ENCODE peak calls at places on chromosome 22, in eight cellular contexts. Q, K, X, R, B, S, L and T are unnamed samples.

GRCh38 chr22:45903355-45904149 is 73.4 kb downstream of the WNT7B start:
- DNase-seq in X (peak), S (peak), R (no peak), L (no peak), K (no peak), Q (no peak), B (no peak), T (no peak)

GRCh38 chr22:46180370-46181137 is 30.2 kb downstream of the PPARA start:
- DNase-seq in Q (no peak), L (no peak), X (no peak), K (no peak), B (no peak), S (no peak), R (no peak), T (no peak)

GRCh38 chr22:17086301-17086700 is 1.5 kb downstream of the IL17RA start:
- DNase-seq in R (no peak), L (no peak), B (no peak), Q (no peak), S (no peak), X (no peak), K (no peak), T (no peak)

GRCh38 chr22:40081662-40082061 is 86.9 kb downstream of the FAM83F start:
- DNase-seq in L (no peak), S (no peak), Q (no peak), R (no peak), K (no peak), B (no peak), X (no peak), T (no peak)

GRCh38 chr22:46031965-46032851 is 55.2 kb upstream of the WNT7B start:
- DNase-seq in Q (no peak), R (peak), B (no peak), X (peak), S (no peak), L (peak), K (no peak), T (no peak)

GRCh38 chr22:46694423-46695170 is 43.5 kb downstream of the CERK start:
- DNase-seq in Q (no peak), L (no peak), B (no peak), K (no peak), R (peak), S (no peak), X (no peak), T (no peak)

GRCh38 chr22:46374663-46375474 is 39.4 kb downstream of the TRMU start:
- DNase-seq in R (peak), L (no peak), X (peak), S (peak), K (no peak), B (no peak), Q (no peak), T (peak)

GRCh38 chr22:28978863-28979799 is 82.5 kb downstream of the C22orf31 start:
- DNase-seq in R (no peak), X (no peak), Q (no peak), B (no peak), S (no peak), L (peak), K (no peak), T (no peak)

GRCh38 chr22:44378380-44378779 is 65.6 kb upstream of the SHISAL1 start:
- DNase-seq in Q (no peak), K (no peak), X (no peak), L (no peak), R (no peak), S (no peak), B (no peak), T (no peak)

GRCh38 chr22:24695958-24696511 is 78.5 kb downstream of the PIWIL3 start:
- DNase-seq in Q (no peak), X (no peak), K (no peak), R (peak), L (no peak), B (no peak), S (no peak), T (no peak)

GRCh38 chr22:44554411-44554810 is 56.4 kb upstream of the RTL6 start:
- DNase-seq in K (no peak), L (no peak), S (no peak), R (no peak), B (no peak), Q (no peak), X (peak), T (no peak)

GRCh38 chr22:23984430-23984829 is 4.5 kb downstream of the GSTT2 start:
- DNase-seq in K (peak), B (no peak), S (peak), X (no peak), L (no peak), R (no peak), Q (peak), T (no peak)

GRCh38 chr22:45424241-45424731 is 10.8 kb downstream of the RIBC2 start:
- DNase-seq in S (peak), B (no peak), R (peak), Q (no peak), L (peak), X (peak), K (no peak), T (peak)

GRCh38 chr22:46549971-46550641 is 12.7 kb upstream of the CELSR1 start:
- DNase-seq in X (no peak), S (no peak), R (peak), L (no peak), Q (no peak), B (no peak), K (no peak), T (no peak)

GRCh38 chr22:45678961-45679912 is 7.6 kb downstream of the ATXN10 start:
- DNase-seq in L (no peak), Q (no peak), S (no peak), B (no peak), R (no peak), X (no peak), K (no peak), T (no peak)

GRCh38 chr22:49934891-49935557 is 16.6 kb downstream of the CRELD2 start:
- DNase-seq in Q (peak), R (peak), X (peak), S (peak), K (peak), L (peak), B (no peak), T (no peak)
- H3K27ac ChIP-seq in Q (peak), R (peak), X (peak), S (no peak), K (peak), L (peak), B (no peak), T (no peak)

DNA sequence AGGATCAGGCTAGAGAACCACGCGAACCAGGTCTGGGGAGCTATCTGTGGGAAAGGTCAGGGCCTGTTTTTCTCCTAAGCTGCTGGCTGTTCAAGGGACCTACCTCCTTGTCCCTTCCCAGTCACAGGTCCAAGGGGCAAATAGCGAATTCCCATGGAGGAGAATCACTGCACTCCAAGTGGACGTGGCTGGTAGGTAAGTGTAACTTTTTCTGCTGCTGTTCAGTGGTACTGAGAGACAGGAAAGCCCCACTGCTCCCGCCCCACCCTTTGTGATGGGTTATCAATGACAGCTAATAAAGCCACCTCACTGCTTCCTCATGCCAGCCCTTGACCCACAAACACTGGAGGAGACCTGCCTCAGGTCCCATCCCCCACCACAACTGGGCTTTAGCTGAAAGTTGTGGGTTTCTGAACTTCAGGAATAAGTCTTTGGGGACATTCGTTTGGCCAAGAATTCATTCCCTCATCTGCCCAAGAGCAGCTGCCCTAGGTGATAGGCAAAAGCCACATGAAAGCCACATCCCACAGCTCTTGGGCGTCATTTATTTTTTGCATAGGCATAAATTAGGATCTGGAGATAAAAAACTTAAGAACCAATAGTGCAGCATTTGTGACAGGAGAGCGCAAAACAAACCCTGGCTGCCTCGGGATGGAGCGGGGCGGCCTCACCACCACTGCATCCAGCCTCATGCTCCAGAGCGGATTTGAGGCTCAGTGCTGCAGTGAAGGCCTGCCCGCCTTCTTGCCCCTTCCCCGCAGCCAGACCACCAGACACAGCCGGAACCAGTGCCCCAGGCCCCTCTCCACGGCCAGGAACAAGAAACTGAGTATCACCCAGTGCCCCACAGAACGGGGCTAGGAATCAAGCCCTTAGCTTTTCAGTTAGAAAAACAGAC is 21.3 kb downstream of the SUN2 start:
- DNase-seq in R (no peak), S (no peak), X (no peak), K (no peak), L (no peak), B (no peak), Q (no peak), T (no peak)
- H3K27ac ChIP-seq in R (peak), S (peak), X (peak), K (no peak), L (peak), B (no peak), Q (peak), T (no peak)

DNA sequence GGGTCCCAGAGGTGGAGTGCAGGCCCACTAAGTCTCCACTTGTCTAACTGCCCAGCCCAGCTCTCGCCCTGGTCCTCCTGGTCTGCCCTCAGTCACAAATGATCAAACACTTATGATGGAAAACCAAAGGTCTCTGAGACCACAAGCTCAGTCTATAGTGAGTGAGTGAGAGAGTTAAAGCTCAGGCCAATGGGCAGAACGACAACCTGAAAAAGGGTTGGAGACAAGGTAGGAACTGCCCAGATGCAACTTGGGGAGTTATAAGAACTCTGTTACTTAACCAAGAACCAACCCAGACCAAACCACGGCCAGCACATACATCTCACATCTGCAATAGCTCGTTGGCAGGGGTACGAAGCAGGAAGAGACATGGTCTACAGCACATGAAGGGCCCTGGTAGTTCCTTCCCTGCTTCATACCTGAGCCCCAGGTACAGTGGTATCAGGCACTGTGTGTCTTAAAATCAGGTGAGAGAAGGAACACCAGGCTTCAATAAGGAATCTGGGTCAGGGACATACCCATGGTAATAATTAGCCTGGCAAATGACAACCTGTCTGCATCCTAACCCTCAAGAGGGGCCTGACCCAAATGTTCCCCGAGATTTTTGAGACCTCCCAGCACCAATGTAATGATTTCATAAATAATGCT is 35.7 kb downstream of the SERPIND1 start:
- DNase-seq in R (no peak), K (no peak), L (no peak), Q (no peak), X (peak), B (no peak), S (no peak), T (no peak)
- H3K27ac ChIP-seq in R (no peak), K (no peak), L (no peak), Q (no peak), X (no peak), B (no peak), S (no peak), T (no peak)

DNA sequence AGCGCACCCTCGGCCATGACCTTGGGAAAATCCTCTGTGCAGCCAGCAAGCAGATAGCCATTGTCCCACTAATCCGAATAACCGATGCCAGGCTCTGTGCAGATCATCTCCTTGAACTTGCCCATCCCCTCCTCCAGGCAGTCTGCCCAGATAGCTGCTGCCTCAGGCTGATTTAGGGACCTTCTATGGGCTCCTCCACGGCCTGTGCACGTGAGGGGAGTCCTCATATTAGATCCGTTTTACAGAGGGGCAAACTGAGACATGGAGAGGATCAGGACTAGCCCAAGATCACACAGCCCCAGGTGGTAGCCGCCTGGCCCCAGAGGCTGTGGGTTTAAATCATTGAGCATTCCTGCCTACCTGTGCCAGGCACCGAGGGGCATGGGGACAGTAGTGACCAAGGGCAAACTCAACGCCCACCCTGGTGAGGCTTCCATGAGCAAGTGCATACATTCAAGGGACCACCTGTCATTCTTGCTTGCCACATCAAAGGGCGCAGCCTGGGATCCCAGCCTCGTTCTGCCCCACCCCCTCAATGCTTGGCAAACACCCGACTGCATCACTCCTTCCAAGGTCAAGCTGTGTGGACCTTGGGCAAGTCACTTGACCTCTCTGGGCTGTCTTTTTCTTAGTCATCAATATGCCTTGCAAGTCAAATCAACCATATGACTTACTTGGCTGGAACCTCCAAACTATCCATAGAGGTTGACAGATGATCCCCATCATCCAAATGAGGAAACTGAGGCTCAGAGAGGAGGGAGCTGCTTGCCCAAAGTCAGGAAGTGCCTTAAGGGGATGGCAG is 131.6 kb downstream of the MN1 start:
- DNase-seq in R (no peak), Q (no peak), K (peak), L (peak), B (no peak), S (peak), X (no peak), T (no peak)
- H3K27ac ChIP-seq in R (peak), Q (no peak), K (peak), L (peak), B (no peak), S (peak), X (no peak), T (no peak)

GRCh38 chr22:37430941-37431340 is 3.7 kb upstream of the ELFN2 start:
- DNase-seq in L (no peak), K (no peak), R (no peak), X (no peak), B (no peak), S (no peak), Q (no peak), T (no peak)
- H3K27ac ChIP-seq in L (no peak), K (peak), R (no peak), X (no peak), B (no peak), S (peak), Q (no peak), T (peak)